ENCODE peak calls at places on chromosomes 4 and X, in six cellular contexts. One of them, this sample, is unnamed.
A peak's percentile ranks its signal among the peaks of the same experiment; 100 is the strongest.

GRCh38 chr4:8671712-8672290 is 79.2 kb downstream of the CPZ start:
- DNase-seq in neural progenitor cell: no peak
- DNase-seq in heart right ventricle: no peak
- DNase-seq in lung: no peak
- DNase-seq in transverse colon: no peak
- DNase-seq in esophagus squamous epithelium: no peak
- DNase-seq in this sample: no peak

GRCh38 chr4:142473218-142473959 is 372.7 kb downstream of the INPP4B start:
- DNase-seq in transverse colon: peak; percentile 13
- DNase-seq in heart right ventricle: peak; percentile 15
- DNase-seq in lung: peak; percentile 39
- DNase-seq in neural progenitor cell: no peak
- DNase-seq in esophagus squamous epithelium: no peak
- DNase-seq in this sample: no peak

GRCh38 chr4:62912531-62912930 is 1496.7 kb downstream of the TECRL start:
- DNase-seq in lung: no peak
- DNase-seq in esophagus squamous epithelium: no peak
- DNase-seq in heart right ventricle: no peak
- DNase-seq in neural progenitor cell: no peak
- DNase-seq in transverse colon: no peak
- DNase-seq in this sample: no peak

GRCh38 chr4:47215759-47216158 is 184.4 kb downstream of the GABRB1 start:
- DNase-seq in heart right ventricle: no peak
- DNase-seq in lung: no peak
- DNase-seq in esophagus squamous epithelium: no peak
- DNase-seq in transverse colon: no peak
- DNase-seq in neural progenitor cell: no peak
- DNase-seq in this sample: no peak

GRCh38 chr4:114384629-114385028 is 214.0 kb upstream of the UGT8 start:
- DNase-seq in neural progenitor cell: peak; percentile 44
- DNase-seq in esophagus squamous epithelium: no peak
- DNase-seq in heart right ventricle: no peak
- DNase-seq in transverse colon: no peak
- DNase-seq in lung: no peak
- DNase-seq in this sample: no peak

GRCh38 chr4:4941741-4942140 is 77.5 kb downstream of the CYTL1 start:
- DNase-seq in heart right ventricle: no peak
- DNase-seq in lung: no peak
- DNase-seq in neural progenitor cell: no peak
- DNase-seq in esophagus squamous epithelium: no peak
- DNase-seq in transverse colon: no peak
- DNase-seq in this sample: no peak

GRCh38 chr4:7831330-7831729 is 108.3 kb downstream of the AFAP1 start:
- DNase-seq in neural progenitor cell: no peak
- DNase-seq in transverse colon: no peak
- DNase-seq in lung: no peak
- DNase-seq in heart right ventricle: no peak
- DNase-seq in esophagus squamous epithelium: no peak
- DNase-seq in this sample: no peak

GRCh38 chrX:148535639-148536038 is 35.2 kb downstream of the AFF2 start:
- DNase-seq in transverse colon: no peak
- DNase-seq in lung: no peak
- DNase-seq in neural progenitor cell: no peak
- DNase-seq in heart right ventricle: no peak
- DNase-seq in esophagus squamous epithelium: no peak
- DNase-seq in this sample: no peak

GRCh38 chrX:30702736-30703135 is 49.5 kb downstream of the GK start:
- DNase-seq in transverse colon: no peak
- DNase-seq in lung: no peak
- DNase-seq in heart right ventricle: no peak
- DNase-seq in esophagus squamous epithelium: no peak
- DNase-seq in neural progenitor cell: no peak
- DNase-seq in this sample: no peak

GRCh38 chr4:98928131-98928504 is 815 bp downstream of the EIF4E start:
- DNase-seq in esophagus squamous epithelium: peak; percentile 5
- DNase-seq in lung: peak; percentile 57
- DNase-seq in transverse colon: peak; percentile 75
- DNase-seq in heart right ventricle: peak; percentile 46
- DNase-seq in neural progenitor cell: peak; percentile 93
- DNase-seq in this sample: peak; percentile 86

GRCh38 chr4:41432219-41432618 is 105.7 kb upstream of the LIMCH1 start:
- DNase-seq in esophagus squamous epithelium: no peak
- DNase-seq in neural progenitor cell: no peak
- DNase-seq in heart right ventricle: no peak
- DNase-seq in lung: no peak
- DNase-seq in transverse colon: no peak
- DNase-seq in this sample: no peak

GRCh38 chr4:13543091-13543581 is 1.2 kb downstream of the NKX3-2 start:
- DNase-seq in lung: no peak
- DNase-seq in neural progenitor cell: no peak
- DNase-seq in transverse colon: no peak
- DNase-seq in heart right ventricle: no peak
- DNase-seq in esophagus squamous epithelium: no peak
- DNase-seq in this sample: no peak

GRCh38 chrX:145751943-145752342 is 65.7 kb upstream of the SLITRK2 start:
- DNase-seq in transverse colon: no peak
- DNase-seq in neural progenitor cell: no peak
- DNase-seq in esophagus squamous epithelium: no peak
- DNase-seq in lung: no peak
- DNase-seq in heart right ventricle: no peak
- DNase-seq in this sample: no peak

GRCh38 chr4:37279894-37280592 is 35.5 kb downstream of the NWD2 start:
- DNase-seq in lung: no peak
- DNase-seq in heart right ventricle: no peak
- DNase-seq in transverse colon: no peak
- DNase-seq in neural progenitor cell: no peak
- DNase-seq in esophagus squamous epithelium: no peak
- DNase-seq in this sample: no peak

GRCh38 chr4:44623687-44624086 is 27.7 kb downstream of the YIPF7 start:
- DNase-seq in transverse colon: no peak
- DNase-seq in neural progenitor cell: no peak
- DNase-seq in lung: no peak
- DNase-seq in esophagus squamous epithelium: no peak
- DNase-seq in heart right ventricle: no peak
- DNase-seq in this sample: no peak

GRCh38 chrX:136910565-136911040 is 30.1 kb upstream of the RBMX start:
- DNase-seq in esophagus squamous epithelium: no peak
- DNase-seq in neural progenitor cell: no peak
- DNase-seq in transverse colon: no peak
- DNase-seq in lung: no peak
- DNase-seq in heart right ventricle: no peak
- DNase-seq in this sample: no peak

GRCh38 chrX:42818151-42818921 is 40.4 kb upstream of the PPP1R2C start:
- DNase-seq in esophagus squamous epithelium: no peak
- DNase-seq in neural progenitor cell: peak; percentile 54
- DNase-seq in lung: no peak
- DNase-seq in transverse colon: no peak
- DNase-seq in heart right ventricle: no peak
- DNase-seq in this sample: no peak

GRCh38 chr4:73311428-73311827 is 52.8 kb upstream of the ANKRD17 start:
- DNase-seq in lung: no peak
- DNase-seq in transverse colon: no peak
- DNase-seq in esophagus squamous epithelium: no peak
- DNase-seq in neural progenitor cell: no peak
- DNase-seq in heart right ventricle: no peak
- DNase-seq in this sample: no peak

GRCh38 chr4:185805262-185805802 is 6.7 kb downstream of the SORBS2 start:
- DNase-seq in transverse colon: no peak
- DNase-seq in esophagus squamous epithelium: no peak
- DNase-seq in lung: no peak
- DNase-seq in heart right ventricle: no peak
- DNase-seq in neural progenitor cell: no peak
- DNase-seq in this sample: no peak
- H3K36me3 ChIP-seq in transverse colon: no peaks in the 10 kb centered on the region
- H3K36me3 ChIP-seq in esophagus squamous epithelium: no peaks in the 10 kb centered on the region
- H3K36me3 ChIP-seq in lung: no peaks in the 10 kb centered on the region
- H3K36me3 ChIP-seq in heart right ventricle: no peaks in the 10 kb centered on the region
- H3K36me3 ChIP-seq in neural progenitor cell: no peaks in the 10 kb centered on the region
- H3K36me3 ChIP-seq in this sample: no peaks in the 10 kb centered on the region

DNA sequence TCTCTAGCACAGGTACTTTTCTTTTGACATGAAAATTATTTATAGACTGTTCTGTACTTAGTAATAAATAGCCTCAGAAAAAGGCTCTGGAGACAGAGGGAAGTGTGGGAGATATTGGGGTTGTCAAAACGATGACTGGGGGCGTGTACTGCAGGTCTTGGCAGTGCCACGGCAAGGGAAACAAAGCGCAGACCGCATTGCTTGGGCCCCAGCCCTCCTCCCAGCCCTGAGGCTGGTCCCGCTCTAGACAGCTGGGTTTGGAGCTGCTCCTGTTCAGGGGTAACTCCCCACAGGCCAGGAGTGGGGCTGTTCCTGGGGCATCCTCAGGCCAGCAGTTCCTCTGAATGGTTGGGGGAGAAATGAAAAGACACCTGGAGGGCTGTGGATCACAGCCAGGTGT is 131.7 kb downstream of the RASL11B start:
- DNase-seq in transverse colon: no peak
- DNase-seq in neural progenitor cell: no peak
- DNase-seq in lung: no peak
- DNase-seq in esophagus squamous epithelium: no peak
- DNase-seq in heart right ventricle: peak; percentile 32
- DNase-seq in this sample: no peak
- H3K27ac ChIP-seq in transverse colon: no peak overlapping the region
- H3K27ac ChIP-seq in neural progenitor cell: no peak overlapping the region
- H3K27ac ChIP-seq in lung: no peak overlapping the region
- H3K27ac ChIP-seq in esophagus squamous epithelium: no peak overlapping the region
- H3K27ac ChIP-seq in heart right ventricle: no peak overlapping the region
- H3K27ac ChIP-seq in this sample: no peak overlapping the region

GRCh38 chr4:169271692-169272007 is 894 bp upstream of the SH3RF1 start:
- DNase-seq in esophagus squamous epithelium: no peak
- DNase-seq in lung: no peak
- DNase-seq in neural progenitor cell: no peak
- DNase-seq in transverse colon: peak; percentile 22
- DNase-seq in heart right ventricle: peak; percentile 12
- DNase-seq in this sample: no peak
- H3K4me1 ChIP-seq in esophagus squamous epithelium: no peaks in the 10 kb centered on the region
- H3K4me1 ChIP-seq in lung: peaks cover 9% of the 10 kb centered on the region
- H3K4me1 ChIP-seq in neural progenitor cell: peaks cover 36% of the 10 kb centered on the region
- H3K4me1 ChIP-seq in transverse colon: peaks cover 28% of the 10 kb centered on the region
- H3K4me1 ChIP-seq in heart right ventricle: peaks cover 39% of the 10 kb centered on the region
- H3K4me1 ChIP-seq in this sample: no peaks in the 10 kb centered on the region

GRCh38 chr4:23931489-23931830 is 41.6 kb upstream of the PPARGC1A start:
- DNase-seq in transverse colon: no peak
- DNase-seq in neural progenitor cell: no peak
- DNase-seq in esophagus squamous epithelium: no peak
- DNase-seq in lung: no peak
- DNase-seq in heart right ventricle: no peak
- DNase-seq in this sample: no peak
- H3K36me3 ChIP-seq in transverse colon: no peaks in the 10 kb centered on the region
- H3K36me3 ChIP-seq in neural progenitor cell: no peaks in the 10 kb centered on the region
- H3K36me3 ChIP-seq in esophagus squamous epithelium: no peaks in the 10 kb centered on the region
- H3K36me3 ChIP-seq in lung: no peaks in the 10 kb centered on the region
- H3K36me3 ChIP-seq in heart right ventricle: no peaks in the 10 kb centered on the region
- H3K36me3 ChIP-seq in this sample: no peaks in the 10 kb centered on the region

This sample was measured in aorta.